ENCODE peak calls at places on chromosome 21, in seven cellular contexts. D, U, H, P, T, O and K are unnamed samples.

GRCh38 chr21:41979335-41979734 is 25.5 kb upstream of the C2CD2 start:
- DNase-seq in H (no peak), T (no peak), D (no peak), P (no peak), O (no peak), U (no peak), K (no peak)

GRCh38 chr21:46207006-46207919 is 21.3 kb downstream of the LSS start:
- DNase-seq in T (no peak), P (no peak), O (no peak), D (no peak), U (no peak), H (no peak), K (no peak)

GRCh38 chr21:38486221-38486620 is 12.1 kb downstream of the ERG start:
- DNase-seq in T (no peak), O (no peak), H (peak), P (no peak), U (no peak), D (no peak), K (no peak)

GRCh38 chr21:37532868-37533780 is 166.6 kb downstream of the DYRK1A start:
- DNase-seq in O (no peak), D (peak), H (peak), U (no peak), T (no peak), P (no peak), K (no peak)

GRCh38 chr21:25515484-25516405 is 91.5 kb downstream of the MRPL39 start:
- DNase-seq in H (peak), D (no peak), O (no peak), T (no peak), P (no peak), U (no peak), K (no peak)

GRCh38 chr21:31132574-31133242 is 94.4 kb upstream of the KRTAP19-8 start:
- DNase-seq in T (peak), P (peak), U (no peak), D (no peak), O (no peak), H (peak), K (no peak)

GRCh38 chr21:45127937-45128336 is 53.6 kb downstream of the ADARB1 start:
- DNase-seq in U (no peak), O (no peak), H (no peak), D (no peak), T (no peak), P (no peak), K (no peak)

GRCh38 chr21:43718872-43719747 is at the start of gene PDXK:
- DNase-seq in H (peak), T (peak), D (peak), P (peak), O (peak), U (peak), K (peak)

GRCh38 chr21:45570826-45571601 is 28.8 kb upstream of the SLC19A1 start:
- DNase-seq in D (no peak), H (peak), O (peak), T (no peak), U (no peak), P (no peak), K (no peak)

GRCh38 chr21:32386195-32386870 is 6.5 kb downstream of the URB1 start:
- DNase-seq in U (peak), D (peak), O (no peak), T (no peak), H (peak), P (no peak), K (peak)

GRCh38 chr21:45489480-45489982 is 52.7 kb downstream of the SLC19A1 start:
- DNase-seq in H (no peak), D (no peak), U (no peak), T (no peak), P (no peak), O (no peak), K (no peak)

GRCh38 chr21:14926186-14926585 is 138.6 kb downstream of the NRIP1 start:
- DNase-seq in U (no peak), P (no peak), T (no peak), O (no peak), D (no peak), H (no peak), K (no peak)

GRCh38 chr21:36384885-36385232 is 333 bp upstream of the CHAF1B start:
- DNase-seq in U (no peak), D (no peak), P (no peak), O (no peak), H (no peak), T (no peak), K (no peak)

GRCh38 chr21:44365251-44365966 is 12.0 kb downstream of the TRPM2 start:
- DNase-seq in P (no peak), U (no peak), O (no peak), H (no peak), T (no peak), D (no peak), K (no peak)

GRCh38 chr21:17416139-17416538 is 96.7 kb upstream of the CXADR start:
- DNase-seq in H (peak), P (no peak), U (no peak), D (no peak), O (no peak), T (no peak), K (no peak)

GRCh38 chr21:45388011-45388521 is 16.9 kb upstream of the COL18A1 start:
- DNase-seq in O (no peak), P (no peak), T (no peak), U (peak), D (no peak), H (no peak), K (no peak)